ENCODE peak calls at places on chromosomes 13 and 19, in seven cellular contexts. V is left ventricle myocardium inferior; M is uterus; Y is adrenal gland; X is tibial nerve; U is body of pancreas; B is CD8-positive, alpha-beta memory T cell. S is an unnamed sample.
A peak's percentile ranks its signal among the peaks of the same experiment; 100 is the strongest.

GRCh38 chr19:56727731-56728130 is 56.2 kb upstream of the ZNF835 start:
- DNase-seq in U (peak; percentile 21), V (no peak), M (no peak), Y (no peak), B (no peak), X (no peak), S (no peak)

GRCh38 chr19:34345934-34346333 is 19.1 kb upstream of the GPI start:
- DNase-seq in M (no peak), X (peak; percentile 55), B (peak; percentile 56), U (peak; percentile 79), V (peak; percentile 54), Y (peak; percentile 74), S (no peak)

GRCh38 chr19:32692727-32693061 is 1.1 kb downstream of the NUDT19 start:
- DNase-seq in Y (no peak), V (no peak), X (no peak), M (no peak), U (no peak), B (no peak), S (no peak)

GRCh38 chr13:30133976-30134375 is 173.4 kb downstream of the KATNAL1 start:
- DNase-seq in Y (no peak), U (no peak), X (no peak), B (no peak), V (no peak), M (no peak), S (no peak)

GRCh38 chr19:40348961-40349507 is 539 bp downstream of the PLD3 start:
- DNase-seq in M (no peak), Y (peak; percentile 49), B (no peak), X (peak; percentile 19), V (no peak), U (peak; percentile 13), S (no peak)

GRCh38 chr19:56270676-56271075 is 1.9 kb upstream of the EDDM13 start:
- DNase-seq in B (no peak), U (no peak), X (no peak), Y (peak; percentile 62), M (no peak), V (no peak), S (no peak)

GRCh38 chr19:10544242-10544752 is 593 bp downstream of the ATG4D start:
- DNase-seq in X (no peak), M (no peak), U (peak; percentile 77), B (no peak), Y (peak; percentile 72), V (peak; percentile 17), S (no peak)

GRCh38 chr13:113660066-113660465 is 2.1 kb upstream of the ATP4B start:
- DNase-seq in U (peak; percentile 3), B (no peak), X (no peak), Y (peak; percentile 1), M (no peak), V (peak; percentile 5), S (no peak)

GRCh38 chr13:23378009-23378632 is 55.4 kb downstream of the SACS start:
- DNase-seq in U (no peak), M (peak; percentile 64), V (no peak), Y (peak; percentile 57), B (no peak), X (peak; percentile 38), S (peak; percentile 79)

GRCh38 chr13:44237276-44237767 is 136.3 kb upstream of the SERP2 start:
- DNase-seq in V (peak; percentile 46), B (no peak), U (peak; percentile 36), X (peak; percentile 84), Y (peak; percentile 85), M (peak; percentile 85), S (peak; percentile 35)

GRCh38 chr19:12834976-12835757 is 788 bp upstream of the RTBDN start:
- DNase-seq in Y (no peak), U (peak; percentile 51), B (no peak), M (no peak), X (no peak), V (no peak), S (no peak)
- H3K4me3 ChIP-seq in Y (no peak overlapping the region), U (no peak overlapping the region), B (no peak overlapping the region), M (no peak overlapping the region), X (no peak overlapping the region), V (no peak overlapping the region), S (no peak overlapping the region)

GRCh38 chr13:99313473-99313872 is 6.3 kb upstream of the GPR183 start:
- DNase-seq in Y (no peak), M (no peak), X (no peak), U (no peak), B (no peak), V (no peak), S (no peak)

GRCh38 chr13:99316224-99316623 is 9.0 kb upstream of the GPR183 start:
- DNase-seq in U (no peak), Y (no peak), V (no peak), B (no peak), X (no peak), M (no peak), S (no peak)

GRCh38 chr13:99313941-99314340 is 6.7 kb upstream of the GPR183 start:
- DNase-seq in U (no peak), B (no peak), M (no peak), X (no peak), V (no peak), Y (no peak), S (no peak)

GRCh38 chr13:99315186-99315585 is 8.0 kb upstream of the GPR183 start:
- DNase-seq in M (no peak), U (no peak), V (no peak), B (no peak), Y (no peak), X (no peak), S (no peak)

GRCh38 chr13:99314640-99315176 is 7.5 kb upstream of the GPR183 start:
- DNase-seq in X (no peak), V (no peak), B (no peak), M (no peak), Y (no peak), U (no peak), S (no peak)
- H3K4me3 ChIP-seq in X (no peak overlapping the region), V (no peak overlapping the region), B (peak overlapping the region; percentile 30), M (no peak overlapping the region), Y (no peak overlapping the region), U (no peak overlapping the region), S (no peak overlapping the region)

GRCh38 chr13:99689955-99690354 is 188.7 kb downstream of the TM9SF2 start:
- DNase-seq in M (no peak), B (no peak), Y (no peak), V (no peak), U (no peak), X (no peak), S (no peak)
- H3K4me3 ChIP-seq in M (no peak overlapping the region), B (no peak overlapping the region), Y (no peak overlapping the region), V (no peak overlapping the region), U (no peak overlapping the region), X (no peak overlapping the region), S (peak overlapping the region; percentile 17)

GRCh38 chr13:106795847-106796246 is 227.9 kb upstream of the ARGLU1 start:
- DNase-seq in B (no peak), X (no peak), Y (no peak), V (no peak), U (no peak), M (no peak), S (no peak)

GRCh38 chr13:106794131-106794530 is 226.2 kb upstream of the ARGLU1 start:
- DNase-seq in M (no peak), B (no peak), U (no peak), V (no peak), Y (no peak), X (no peak), S (no peak)

GRCh38 chr13:106797081-106797640 is 229.2 kb upstream of the ARGLU1 start:
- DNase-seq in Y (no peak), B (no peak), V (no peak), X (no peak), M (no peak), U (no peak), S (no peak)

GRCh38 chr13:106799731-106800335 is 231.9 kb upstream of the ARGLU1 start:
- DNase-seq in Y (no peak), V (no peak), U (no peak), M (no peak), B (no peak), X (no peak), S (no peak)

DNA sequence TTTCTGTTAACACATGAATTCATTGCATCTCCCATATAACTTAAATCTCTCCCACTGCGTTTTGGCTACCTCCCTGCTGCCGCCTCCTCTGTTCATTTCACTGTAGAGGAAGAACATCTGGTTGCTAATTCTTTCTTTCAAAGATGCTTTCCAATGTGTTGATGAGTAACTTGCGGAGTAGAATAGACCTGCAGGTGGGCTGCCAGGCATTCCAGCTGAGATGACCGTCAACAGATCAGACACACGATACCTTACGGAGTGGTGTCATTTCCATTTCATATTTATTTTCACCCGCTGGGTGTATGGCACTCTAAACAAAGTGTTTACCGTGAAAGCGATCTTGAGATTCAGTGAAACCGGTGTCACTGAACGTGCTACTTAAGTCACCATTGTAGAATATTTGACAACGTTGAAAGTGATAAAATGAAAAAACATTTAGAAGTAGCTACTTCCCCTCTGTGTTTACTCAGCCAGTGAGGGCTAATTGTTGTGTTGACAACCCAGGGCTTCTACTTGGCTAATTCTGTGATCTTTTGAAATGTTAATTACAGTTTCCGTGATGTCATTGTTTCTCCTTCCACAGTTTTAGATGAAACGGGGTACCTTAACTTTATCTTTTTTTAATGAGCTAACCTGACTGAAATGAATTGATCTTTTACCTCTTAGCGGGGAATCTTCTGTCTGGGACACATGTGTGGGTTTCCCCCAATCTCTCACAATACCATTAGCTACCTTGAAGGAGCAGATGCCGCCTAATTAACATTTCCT is 228.5 kb upstream of the ARGLU1 start:
- DNase-seq in B (no peak), V (no peak), M (no peak), Y (no peak), X (no peak), U (no peak), S (no peak)
- H3K4me3 ChIP-seq in B (no peak overlapping the region), V (peak overlapping the region; percentile 52), M (no peak overlapping the region), Y (no peak overlapping the region), X (no peak overlapping the region), U (no peak overlapping the region), S (no peak overlapping the region)

GRCh38 chr19:14555918-14556661 is 15.8 kb downstream of the NDUFB7 start:
- DNase-seq in Y (no peak), U (no peak), V (no peak), X (no peak), M (no peak), B (no peak), S (no peak)
- H3K4me3 ChIP-seq in Y (no peak overlapping the region), U (no peak overlapping the region), V (peak overlapping the region; percentile 40), X (no peak overlapping the region), M (no peak overlapping the region), B (peak overlapping the region; percentile 35), S (no peak overlapping the region)

GRCh38 chr19:3370214-3370720 is 3.9 kb downstream of the NFIC start:
- DNase-seq in V (no peak), U (peak; percentile 42), B (no peak), M (peak; percentile 72), X (no peak), Y (peak; percentile 75), S (no peak)
- H3K4me3 ChIP-seq in V (peak overlapping the region; percentile 89), U (no peak overlapping the region), B (no peak overlapping the region), M (peak overlapping the region; percentile 61), X (peak overlapping the region; percentile 87), Y (no peak overlapping the region), S (no peak overlapping the region)

GRCh38 chr19:335486-336066 is 9.0 kb downstream of the MIER2 start:
- DNase-seq in B (no peak), U (no peak), M (no peak), Y (no peak), X (no peak), V (no peak), S (no peak)
- H3K4me3 ChIP-seq in B (no peak overlapping the region), U (no peak overlapping the region), M (no peak overlapping the region), Y (no peak overlapping the region), X (no peak overlapping the region), V (no peak overlapping the region), S (no peak overlapping the region)

S was measured in GM12864.